ENCODE peak calls at places on chromosomes 11 and 22, in nine cellular contexts. T is T47D; C is RKO; P is colonic mucosa; N is activated CD4-positive, alpha-beta T cell treated with anti-CD3 and anti-CD28 coated beads, Interleukin-2, amount 10 ng/mL, durations not matched to agents 7 days and 5 days; O is left ventricle myocardium superior; K is small intestine; A is GM12891; M is NCI-H2081. L is an unnamed sample.

GRCh38 chr11:117970400-117971024 is 15.7 kb upstream of the IL10RA start:
- DNase-seq in M (no peak), P (peak), C (no peak), T (no peak), N (peak), A (no peak), O (no peak), K (peak), L (no peak)

GRCh38 chr11:88813233-88813915 is 252.4 kb downstream of the GRM5 start:
- DNase-seq in A (no peak), O (no peak), K (no peak), P (no peak), C (no peak), N (no peak), M (no peak), T (no peak), L (no peak)

GRCh38 chr22:17431179-17431578 is 61.9 kb downstream of the CECR2 start:
- DNase-seq in P (no peak), T (no peak), N (no peak), O (no peak), M (no peak), C (no peak), A (no peak), K (no peak), L (no peak)

GRCh38 chr22:48710410-48710809 is 1117.3 kb downstream of the BRD1 start:
- DNase-seq in T (no peak), K (no peak), P (no peak), O (no peak), A (no peak), C (no peak), N (no peak), M (no peak), L (no peak)

GRCh38 chr11:94800394-94800793 is 32.2 kb downstream of the AMOTL1 start:
- DNase-seq in N (no peak), T (no peak), O (no peak), C (no peak), M (no peak), A (no peak), P (peak), K (no peak), L (no peak)

GRCh38 chr11:12074529-12075195 is 35.7 kb upstream of the MICAL2 start:
- DNase-seq in O (no peak), T (no peak), C (no peak), N (no peak), A (no peak), P (no peak), K (no peak), M (no peak), L (no peak)

GRCh38 chr11:32886180-32886579 is 6.4 kb upstream of the QSER1 start:
- DNase-seq in M (no peak), C (no peak), K (no peak), P (no peak), N (no peak), O (no peak), T (no peak), A (no peak), L (no peak)

GRCh38 chr22:46295277-46295971 is 1.2 kb upstream of the GTSE1 start:
- DNase-seq in C (no peak), N (no peak), M (no peak), K (peak), O (no peak), P (no peak), T (no peak), A (no peak), L (no peak)

GRCh38 chr22:17782158-17782557 is 7.9 kb upstream of the BID start:
- DNase-seq in A (no peak), K (no peak), O (no peak), P (no peak), T (no peak), M (no peak), N (no peak), C (no peak), L (no peak)

GRCh38 chr11:72969894-72970335 is 155.7 kb downstream of the ATG16L2 start:
- DNase-seq in P (no peak), A (peak), O (no peak), N (peak), K (peak), T (no peak), C (peak), M (no peak), L (no peak)

GRCh38 chr11:69700278-69701140 is 3.3 kb downstream of the FGF19 start:
- DNase-seq in C (no peak), T (no peak), A (no peak), N (no peak), K (peak), O (peak), M (no peak), P (no peak), L (peak)

GRCh38 chr11:70116386-70117077 is 38.4 kb downstream of the ANO1 start:
- DNase-seq in N (no peak), P (no peak), A (no peak), C (no peak), K (no peak), T (peak), M (no peak), O (no peak), L (peak)

GRCh38 chr11:36149538-36150242 is 139.5 kb downstream of the COMMD9 start:
- DNase-seq in O (no peak), T (peak), K (peak), N (peak), A (peak), M (peak), C (peak), P (peak), L (peak)

GRCh38 chr22:26524870-26525269 is 12.6 kb upstream of the TFIP11 start:
- DNase-seq in T (no peak), O (no peak), P (no peak), K (peak), C (no peak), A (no peak), M (no peak), N (no peak), L (no peak)

GRCh38 chr22:29787371-29787980 is 20.3 kb downstream of the UQCR10 start:
- DNase-seq in O (no peak), K (no peak), T (no peak), P (no peak), M (no peak), C (no peak), N (no peak), A (no peak), L (no peak)

GRCh38 chr11:63916837-63917684 is at the start of gene RCOR2:
- DNase-seq in P (peak), O (peak), N (peak), K (peak), T (peak), M (peak), A (peak), C (peak), L (peak)

GRCh38 chr11:47539681-47540039 is 13.3 kb downstream of the CELF1 start:
- DNase-seq in P (no peak), T (no peak), C (no peak), O (no peak), K (no peak), M (no peak), N (no peak), A (no peak), L (no peak)

GRCh38 chr11:66985508-66986177 is 10.5 kb downstream of the C11orf86 start:
- DNase-seq in M (no peak), P (no peak), O (peak), A (no peak), C (no peak), T (peak), N (no peak), K (no peak), L (no peak)

GRCh38 chr11:748007-748359 is 719 bp downstream of the TALDO1 start:
- DNase-seq in O (no peak), A (no peak), C (no peak), M (peak), N (no peak), K (no peak), P (peak), T (no peak), L (no peak)

GRCh38 chr11:112523477-112523876 is 262.8 kb upstream of the PLET1 start:
- DNase-seq in T (no peak), N (no peak), M (peak), K (no peak), C (no peak), A (no peak), O (no peak), P (no peak), L (peak)

GRCh38 chr11:128629516-128630106 is 42.3 kb upstream of the ETS1 start:
- DNase-seq in C (no peak), P (no peak), A (no peak), M (no peak), T (no peak), N (no peak), K (no peak), O (no peak), L (no peak)

GRCh38 chr22:45731798-45732495 is 60.3 kb downstream of the ATXN10 start:
- DNase-seq in C (no peak), T (no peak), P (no peak), A (no peak), N (no peak), K (no peak), O (no peak), M (no peak), L (no peak)